ENCODE peak calls at places on chromosomes 3 and 15, in six cellular contexts. K is PC-3, O is GM23248, Z is SK-N-SH, W is MM.1S, L is neural progenitor cell. I is an unnamed sample. For H3F3A, H3K4me1 and H3K27me3, the result is how much of the 10 kb centered on the place peaks cover.

GRCh38 chr15:38696120-38696727 is 131.6 kb upstream of the RASGRP1 start:
- DNase-seq in L (no peak), O (peak), Z (no peak), K (peak), W (peak), I (no peak)

GRCh38 chr3:108088697-108089096 is 2.1 kb downstream of the CD47 start:
- DNase-seq in L (no peak), Z (no peak), W (peak), O (peak), K (peak), I (no peak)

GRCh38 chr3:9970020-9970652 is 16.5 kb downstream of the EMC3 start:
- DNase-seq in Z (no peak), W (no peak), L (no peak), O (peak), K (peak), I (no peak)

GRCh38 chr3:45969953-45970352 is 25.7 kb downstream of the FYCO1 start:
- DNase-seq in Z (no peak), O (no peak), K (no peak), L (no peak), W (no peak), I (no peak)

GRCh38 chr3:129371041-129371826 is 57.2 kb downstream of the EFCAB12 start:
- DNase-seq in K (no peak), Z (peak), O (no peak), W (no peak), L (no peak), I (no peak)

GRCh38 chr3:109224333-109224732 is 87.8 kb downstream of the C3orf85 start:
- DNase-seq in K (peak), Z (no peak), L (peak), W (peak), O (no peak), I (peak)

GRCh38 chr3:158107508-158108095 is 1.4 kb upstream of the SHOX2 start:
- DNase-seq in L (no peak), W (no peak), Z (no peak), O (no peak), K (no peak), I (no peak)

GRCh38 chr3:190026154-190026553 is 94.5 kb downstream of the P3H2 start:
- DNase-seq in K (peak), L (no peak), O (no peak), W (no peak), Z (no peak), I (no peak)

GRCh38 chr15:74630284-74631086 is 14.8 kb downstream of the CLK3 start:
- DNase-seq in O (peak), W (no peak), L (no peak), Z (no peak), K (no peak), I (no peak)

DNA sequence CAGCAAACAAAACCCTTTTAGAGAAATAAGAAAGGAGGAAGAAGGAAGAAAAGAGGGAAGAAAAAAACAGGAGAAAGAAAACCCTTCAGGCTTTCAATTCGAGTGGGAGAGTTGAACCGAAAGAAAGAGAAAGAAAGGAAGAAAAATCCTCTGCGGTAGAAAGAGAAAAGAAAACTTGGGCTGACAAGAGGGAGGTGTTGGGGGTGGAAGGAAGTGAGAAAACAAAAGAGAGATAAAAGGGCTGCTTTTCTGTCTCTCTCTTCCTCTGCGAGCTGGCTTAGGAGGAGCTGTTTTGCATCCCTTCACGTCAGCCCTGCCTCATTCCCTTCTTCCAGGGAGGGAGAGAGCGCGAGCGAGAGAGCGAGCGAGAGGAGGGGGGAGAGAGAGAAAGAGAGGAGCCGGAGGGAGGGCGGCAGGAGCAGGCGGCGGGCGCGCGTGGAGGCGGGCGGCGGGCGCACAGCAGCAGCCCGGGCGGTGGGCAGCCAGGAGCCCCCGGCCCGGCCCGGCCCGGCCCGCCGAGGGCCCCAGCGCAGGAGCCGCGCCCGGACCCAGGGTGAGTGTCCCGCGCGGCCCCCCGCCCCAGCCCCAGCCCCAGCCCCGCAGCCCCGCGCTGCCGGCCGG is at the start of gene ZNF710:
- DNase-seq in O (peak), L (peak), Z (peak), W (peak), K (peak), I (peak)
- H3F3A ChIP-seq in O (half or more), L (half or more), Z (under half), W (under half), K (under half), I (under half)

GRCh38 chr3:152971880-152972279 is 136.9 kb downstream of the P2RY1 start:
- DNase-seq in Z (no peak), L (no peak), W (no peak), K (peak), O (no peak), I (no peak)
- H3K4me1 ChIP-seq in Z (under half), L (under half), W (under half), K (under half), O (under half), I (under half)

DNA sequence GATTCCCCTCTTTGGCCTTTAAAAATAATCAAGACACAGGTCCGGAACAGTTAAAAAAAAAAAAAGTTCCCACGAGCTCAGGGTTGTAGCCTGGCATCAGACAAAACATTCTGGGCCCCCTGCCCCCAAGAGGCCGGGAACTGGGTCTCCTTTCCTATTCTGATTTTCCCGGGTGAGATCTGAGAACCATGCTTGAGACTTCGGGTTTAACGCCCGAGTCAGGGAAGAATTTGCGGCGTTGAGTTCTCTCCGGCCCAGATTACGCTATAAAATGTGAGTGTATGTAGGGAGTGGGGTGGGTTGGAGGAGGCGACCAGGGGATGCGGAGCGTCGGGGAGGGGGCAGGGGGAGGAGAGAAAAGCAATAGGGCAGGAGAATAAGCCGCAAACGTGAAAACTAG is 2.6 kb downstream of the ZIC1 start:
- DNase-seq in L (peak), O (peak), W (no peak), Z (no peak), K (no peak), I (peak)
- H3K27me3 ChIP-seq in L (half or more), O (under half), W (under half), Z (half or more), K (half or more), I (half or more)

GRCh38 chr3:57597240-57597972 is at the start of gene ARF4:
- DNase-seq in Z (peak), L (peak), O (peak), K (peak), W (peak), I (peak)

GRCh38 chr3:57594576-57594975 is 2.6 kb downstream of the ARF4 start:
- DNase-seq in L (no peak), O (no peak), Z (no peak), W (no peak), K (no peak), I (no peak)

GRCh38 chr3:57594144-57594543 is 3.0 kb downstream of the ARF4 start:
- DNase-seq in W (no peak), K (no peak), O (no peak), L (no peak), Z (no peak), I (no peak)

GRCh38 chr3:57597973-57598351 is 818 bp upstream of the ARF4 start:
- DNase-seq in O (peak), L (no peak), K (peak), Z (no peak), W (no peak), I (no peak)

DNA sequence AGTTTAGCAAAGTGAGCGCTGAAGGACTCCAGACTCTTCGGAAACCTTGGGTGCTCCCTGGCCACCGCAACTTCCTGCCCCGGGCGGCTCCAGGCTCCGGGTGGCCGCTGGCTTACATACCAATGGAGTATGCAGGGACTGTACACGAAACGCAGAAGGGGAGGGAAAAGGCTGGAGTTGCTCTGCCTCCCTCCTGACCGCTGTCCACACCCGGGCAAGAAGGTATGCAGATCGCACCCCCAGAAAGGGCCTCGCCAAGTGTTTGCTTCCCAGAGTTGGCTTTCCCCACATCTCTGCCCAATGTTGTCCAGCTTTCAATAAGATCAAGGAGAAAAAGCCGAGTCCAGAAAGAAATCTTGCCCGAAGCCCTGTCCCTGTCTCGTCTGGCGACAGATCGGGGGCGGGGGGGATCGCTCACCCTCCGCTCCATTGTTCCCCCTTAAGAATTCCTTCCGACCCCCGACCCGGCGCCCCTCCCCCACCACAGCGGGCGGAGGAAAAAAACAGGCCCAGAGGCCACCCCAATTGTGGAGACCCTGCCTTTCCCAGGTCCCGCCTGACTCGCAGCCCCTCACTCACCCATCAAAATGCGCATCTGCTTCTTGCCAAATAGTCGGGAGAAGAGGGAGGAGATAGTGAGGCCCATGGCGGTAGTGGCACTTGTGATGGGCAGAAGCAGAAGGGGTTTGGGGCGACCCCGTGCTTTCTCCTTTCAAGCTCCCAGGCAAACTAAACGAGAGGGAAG is 477 bp downstream of the ARF4 start:
- DNase-seq in K (peak), Z (peak), L (peak), W (peak), O (peak), I (peak)
- H3F3A ChIP-seq in K (under half), Z (under half), L (under half), W (under half), O (half or more), I (under half)

I was measured in GM23338.